ENCODE peak calls at places on chromosomes 7 and 10, in nine cellular contexts. L is NCI-H187, A is midbrain, C is T-cell, T is sigmoid colon, I is posterior vena cava, J is nephron progenitor cell, W is NB4, V is SHP77 treated with DMSO at 0.1 percent for 48 hours. D is an unnamed sample.

GRCh38 chr10:71029411-71029881 is 141.1 kb upstream of the PCBD1 start:
- DNase-seq in W (no peak), J (no peak), V (no peak), L (no peak), T (no peak), I (peak; percentile 42), C (no peak), A (no peak), D (no peak)

GRCh38 chr10:110802551-110803238 is 69.0 kb upstream of the PDCD4 start:
- DNase-seq in W (peak; percentile 42), A (peak; percentile 67), V (peak; percentile 31), I (no peak), J (no peak), L (no peak), T (peak; percentile 84), C (peak; percentile 39), D (no peak)

GRCh38 chr10:22252286-22252800 is 34.5 kb upstream of the EBLN1 start:
- DNase-seq in A (peak; percentile 74), I (peak; percentile 86), J (peak; percentile 50), V (no peak), L (no peak), C (peak; percentile 20), T (peak; percentile 79), W (peak; percentile 35), D (no peak)

GRCh38 chr7:42831051-42831952 is 80.6 kb downstream of the C7orf25 start:
- DNase-seq in V (peak; percentile 15), L (no peak), W (peak; percentile 29), T (peak; percentile 80), A (peak; percentile 62), J (peak; percentile 37), I (no peak), C (no peak), D (no peak)

GRCh38 chr7:102993532-102994029 is 80.8 kb downstream of the LRRC17 start:
- DNase-seq in T (no peak), I (no peak), J (no peak), W (peak; percentile 62), L (no peak), C (no peak), V (no peak), A (no peak), D (no peak)

GRCh38 chr10:89262331-89263020 is 10.9 kb upstream of the LIPA start:
- DNase-seq in C (no peak), A (no peak), V (no peak), I (no peak), W (no peak), J (no peak), L (no peak), T (no peak), D (no peak)

GRCh38 chr10:72229261-72230251 is 13.5 kb upstream of the ASCC1 start:
- DNase-seq in J (no peak), I (no peak), V (peak; percentile 29), T (peak; percentile 74), C (no peak), L (no peak), W (no peak), A (no peak), D (no peak)

GRCh38 chr10:58570307-58570723 is 57.6 kb downstream of the BICC1 start:
- DNase-seq in W (no peak), L (no peak), V (no peak), J (no peak), C (no peak), T (no peak), A (no peak), I (peak; percentile 81), D (no peak)

GRCh38 chr7:100604976-100605911 is 3.1 kb downstream of the PCOLCE start:
- DNase-seq in W (peak; percentile 75), J (peak; percentile 70), I (no peak), T (peak; percentile 80), A (no peak), L (no peak), C (no peak), V (no peak), D (peak; percentile 82)

GRCh38 chr10:120953897-120954296 is 102.7 kb downstream of the WDR11 start:
- DNase-seq in T (no peak), I (no peak), A (no peak), J (no peak), W (no peak), L (no peak), C (no peak), V (no peak), D (no peak)

GRCh38 chr7:12951397-12951801 is 264.0 kb downstream of the ARL4A start:
- DNase-seq in V (no peak), A (no peak), L (no peak), C (no peak), J (no peak), T (no peak), W (no peak), I (no peak), D (peak; percentile 51)

GRCh38 chr7:68014031-68014774 is 1017.6 kb downstream of the TYW1 start:
- DNase-seq in I (no peak), W (no peak), J (no peak), C (no peak), V (no peak), T (no peak), A (no peak), L (no peak), D (no peak)

GRCh38 chr10:543131-543530 is 146.3 kb downstream of the DIP2C start:
- DNase-seq in T (peak; percentile 29), J (no peak), A (no peak), V (no peak), I (no peak), C (no peak), W (no peak), L (no peak), D (no peak)

GRCh38 chr7:126702242-126703016 is 550.3 kb downstream of the GRM8 start:
- DNase-seq in L (no peak), T (no peak), V (no peak), C (no peak), J (no peak), I (no peak), A (no peak), W (peak; percentile 21), D (no peak)

GRCh38 chr7:77587276-77587675 is 50.2 kb downstream of the PTPN12 start:
- DNase-seq in W (no peak), V (no peak), J (no peak), A (no peak), C (no peak), I (no peak), L (no peak), T (no peak), D (no peak)

GRCh38 chr10:127262606-127263005 is 66.2 kb upstream of the INSYN2A start:
- DNase-seq in C (no peak), I (no peak), J (no peak), V (no peak), L (no peak), W (no peak), A (no peak), T (no peak), D (no peak)

GRCh38 chr7:28958235-28958945 is at the start of gene TRIL:
- DNase-seq in J (peak; percentile 69), V (no peak), C (no peak), I (peak; percentile 93), L (no peak), A (peak; percentile 81), W (no peak), T (peak; percentile 92), D (no peak)

GRCh38 chr10:44415121-44415520 is 30.2 kb upstream of the CXCL12 start:
- DNase-seq in V (no peak), W (no peak), I (no peak), T (no peak), A (no peak), J (no peak), L (no peak), C (no peak), D (no peak)